ENCODE peak calls at places on chromosomes 13 and 19, in seven cellular contexts. S is sigmoid colon, E is A549, A is heart left ventricle, T is transverse colon, H is uterus, Y is adrenal gland. Q is an unnamed sample.

GRCh38 chr19:39407644-39408391 is 1.2 kb downstream of the ZFP36 start:
- DNase-seq in A (peak), H (peak), T (peak), Y (no peak), S (peak), E (peak), Q (peak)

GRCh38 chr19:35267818-35268545 is 780 bp upstream of the USF2 start:
- DNase-seq in S (peak), A (peak), T (peak), H (peak), E (peak), Y (peak), Q (peak)

GRCh38 chr13:76813874-76814273 is 72.3 kb downstream of the KCTD12 start:
- DNase-seq in H (no peak), T (peak), Y (no peak), A (no peak), S (no peak), E (peak), Q (no peak)

GRCh38 chr19:15439821-15440641 is 9.7 kb downstream of the WIZ start:
- DNase-seq in E (no peak), T (no peak), A (peak), Y (no peak), S (peak), H (no peak), Q (no peak)

GRCh38 chr13:37959284-37959683 is 89.7 kb upstream of the TRPC4 start:
- DNase-seq in H (no peak), E (no peak), T (no peak), Y (no peak), A (no peak), S (no peak), Q (no peak)

GRCh38 chr13:37058801-37059135 is 720 bp downstream of the SUPT20H start:
- DNase-seq in S (no peak), Y (peak), E (no peak), T (no peak), H (no peak), A (no peak), Q (no peak)

GRCh38 chr13:21124853-21125252 is 51.5 kb downstream of the SKA3 start:
- DNase-seq in Y (no peak), E (peak), H (no peak), T (no peak), S (no peak), A (no peak), Q (no peak)

GRCh38 chr13:114096811-114097503 is 35.5 kb downstream of the RASA3 start:
- DNase-seq in T (no peak), Y (peak), S (peak), A (peak), H (peak), E (no peak), Q (peak)

GRCh38 chr13:67966065-67966464 is 735.9 kb upstream of the PCDH9 start:
- DNase-seq in T (no peak), S (no peak), Y (no peak), E (no peak), H (no peak), A (no peak), Q (no peak)

GRCh38 chr13:27036236-27036981 is 135.2 kb downstream of the USP12 start:
- DNase-seq in S (no peak), Y (peak), T (no peak), A (no peak), E (peak), H (no peak), Q (no peak)

GRCh38 chr13:43994999-43995859 is 115.5 kb downstream of the LACC1 start:
- DNase-seq in A (no peak), H (no peak), Y (no peak), S (no peak), T (no peak), E (no peak), Q (no peak)

GRCh38 chr13:78194904-78195639 is 276.4 kb upstream of the EDNRB start:
- DNase-seq in Y (no peak), T (no peak), E (no peak), S (no peak), A (no peak), H (no peak), Q (no peak)

GRCh38 chr13:105465251-105465650 is 1070.2 kb downstream of the EFNB2 start:
- DNase-seq in Y (no peak), A (no peak), S (no peak), E (no peak), T (no peak), H (no peak), Q (no peak)

GRCh38 chr13:104769520-104769919 is 1703.3 kb upstream of the SLC10A2 start:
- DNase-seq in H (no peak), S (no peak), Y (no peak), E (no peak), A (no peak), T (no peak), Q (no peak)

GRCh38 chr13:106661236-106661635 is 93.3 kb upstream of the ARGLU1 start:
- DNase-seq in A (no peak), H (no peak), E (no peak), S (no peak), T (no peak), Y (no peak), Q (no peak)

GRCh38 chr19:29819300-29819699 is 7.5 kb downstream of the CCNE1 start:
- DNase-seq in Y (no peak), E (no peak), H (no peak), S (no peak), T (no peak), A (no peak), Q (no peak)

GRCh38 chr13:42377640-42378382 is 105.9 kb downstream of the AKAP11 start:
- DNase-seq in E (no peak), S (no peak), A (no peak), Y (no peak), H (no peak), T (no peak), Q (no peak)

GRCh38 chr19:17289489-17289888 is 7.8 kb downstream of the ANKLE1 start:
- DNase-seq in A (peak), E (peak), H (peak), T (peak), S (peak), Y (peak), Q (peak)

GRCh38 chr19:932647-933552 is 7.1 kb downstream of the ARID3A start:
- DNase-seq in Y (peak), E (peak), A (peak), T (peak), S (peak), H (peak), Q (peak)

GRCh38 chr19:44592451-44592890 is 20.9 kb upstream of the IGSF23 start:
- DNase-seq in S (no peak), A (no peak), T (no peak), Y (peak), H (no peak), E (peak), Q (no peak)

GRCh38 chr13:99589575-99589974 is 88.3 kb downstream of the TM9SF2 start:
- DNase-seq in E (no peak), Y (no peak), H (no peak), T (no peak), A (no peak), S (no peak), Q (no peak)

GRCh38 chr13:98214008-98214643 is 37.1 kb upstream of the RNF113B start:
- DNase-seq in H (peak), T (no peak), S (no peak), E (no peak), A (no peak), Y (no peak), Q (peak)

GRCh38 chr13:50244913-50245574 is 229.8 kb downstream of the KCNRG start:
- DNase-seq in H (no peak), A (no peak), E (peak), S (no peak), T (no peak), Y (peak), Q (no peak)

GRCh38 chr13:32087955-32088747 is 56.6 kb downstream of the FRY start:
- DNase-seq in E (no peak), T (no peak), A (no peak), H (no peak), S (no peak), Y (no peak), Q (no peak)

GRCh38 chr19:2426661-2427322 is 594 bp downstream of the TIMM13 start:
- DNase-seq in S (peak), H (no peak), A (no peak), E (peak), T (peak), Y (no peak), Q (no peak)

GRCh38 chr13:108728370-108728769 is 99.0 kb downstream of the MYO16 start:
- DNase-seq in Y (no peak), E (peak), A (no peak), S (no peak), H (no peak), T (no peak), Q (no peak)

GRCh38 chr19:38769635-38770211 is 3.6 kb downstream of the LGALS7 start:
- DNase-seq in E (peak), A (peak), Y (peak), S (peak), T (peak), H (peak), Q (peak)

GRCh38 chr13:105996391-105997028 is 539.0 kb downstream of the EFNB2 start:
- DNase-seq in E (no peak), S (no peak), T (no peak), A (no peak), Y (no peak), H (no peak), Q (no peak)

GRCh38 chr13:52463526-52463925 is 8.2 kb downstream of the CKAP2 start:
- DNase-seq in H (no peak), A (no peak), S (no peak), Y (no peak), T (no peak), E (no peak), Q (no peak)

GRCh38 chr19:15038304-15038703 is 11.0 kb upstream of the CASP14 start:
- DNase-seq in E (no peak), A (no peak), Y (no peak), H (peak), S (no peak), T (no peak), Q (no peak)

GRCh38 chr13:94996445-94996844 is 284.1 kb upstream of the SOX21 start:
- DNase-seq in Y (no peak), S (no peak), H (no peak), A (no peak), T (no peak), E (no peak), Q (no peak)

GRCh38 chr19:28065026-28065425 is 1147.9 kb downstream of the UQCRFS1 start:
- DNase-seq in A (no peak), T (no peak), Y (no peak), H (no peak), S (no peak), E (no peak), Q (no peak)

GRCh38 chr13:53150568-53150967 is 122.0 kb downstream of the OLFM4 start:
- DNase-seq in A (no peak), E (no peak), Y (no peak), H (no peak), S (no peak), T (no peak), Q (no peak)

GRCh38 chr13:100644328-100644727 is 30.3 kb downstream of the TMTC4 start:
- DNase-seq in E (no peak), A (no peak), H (no peak), T (no peak), Y (no peak), S (no peak), Q (no peak)

GRCh38 chr19:14632286-14632685 is 42.4 kb downstream of the ADGRE3 start:
- DNase-seq in S (no peak), E (peak), A (no peak), Y (no peak), H (no peak), T (no peak), Q (no peak)

GRCh38 chr13:36950920-36951319 is 30.9 kb upstream of the SMAD9 start:
- DNase-seq in T (no peak), E (no peak), S (no peak), H (no peak), A (no peak), Y (no peak), Q (no peak)

GRCh38 chr13:40061466-40062450 is 406.3 kb downstream of the COG6 start:
- DNase-seq in T (no peak), S (no peak), H (no peak), E (no peak), A (no peak), Y (no peak), Q (no peak)

GRCh38 chr19:38321646-38322323 is 2.1 kb downstream of the KCNK6 start:
- DNase-seq in H (peak), S (peak), E (no peak), Y (peak), A (peak), T (peak), Q (peak)

GRCh38 chr19:6739884-6740588 is 556 bp downstream of the TRIP10 start:
- DNase-seq in A (peak), H (no peak), Y (peak), E (peak), T (peak), S (no peak), Q (no peak)
- TF ChIP-seq POLR2A in A (no peak), H (no peak), Y (no peak), E (no peak), T (no peak), S (no peak), Q (no peak)

DNA sequence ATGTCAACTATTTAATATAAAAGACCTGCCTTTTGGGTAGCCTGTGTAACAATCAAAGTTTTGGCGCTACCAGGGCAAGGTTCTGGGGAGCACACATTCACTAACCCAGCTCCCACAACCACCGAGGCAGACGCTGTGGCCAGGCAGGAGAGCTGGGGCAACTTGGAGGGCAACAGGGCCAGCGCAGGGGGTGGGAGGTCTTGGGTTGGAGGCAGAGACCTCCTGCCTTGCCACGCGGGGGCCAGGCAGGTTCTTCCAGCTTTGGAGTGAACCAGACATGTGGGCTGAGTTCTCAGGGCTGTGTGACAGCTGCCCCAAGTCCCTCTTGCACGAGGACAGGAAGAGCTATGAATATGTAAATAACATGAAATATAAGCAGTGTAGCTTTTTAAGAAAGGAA is 30.3 kb upstream of the MCF2L start:
- DNase-seq in A (no peak), H (no peak), Y (peak), T (no peak), S (peak), E (no peak), Q (no peak)
- TF ChIP-seq POLR2A in A (no peak), H (no peak), Y (no peak), T (no peak), S (no peak), E (no peak), Q (no peak)

GRCh38 chr19:18449552-18449951 is 11.6 kb upstream of the ISYNA1 start:
- DNase-seq in A (no peak), T (no peak), H (no peak), S (no peak), E (no peak), Y (no peak), Q (no peak)

GRCh38 chr19:18452386-18452785 is 14.5 kb upstream of the ISYNA1 start:
- DNase-seq in T (no peak), H (no peak), Y (no peak), E (no peak), S (no peak), A (no peak), Q (no peak)

GRCh38 chr19:18450934-18451836 is 13.3 kb upstream of the ISYNA1 start:
- DNase-seq in E (peak), T (peak), Y (peak), A (peak), S (peak), H (peak), Q (peak)

GRCh38 chr19:18453269-18454024 is 15.5 kb upstream of the ISYNA1 start:
- DNase-seq in T (no peak), A (no peak), Y (no peak), S (no peak), E (peak), H (no peak), Q (no peak)

GRCh38 chr19:18450021-18450933 is 12.3 kb upstream of the ISYNA1 start:
- DNase-seq in S (peak), H (no peak), Y (no peak), E (no peak), A (no peak), T (no peak), Q (no peak)
- TF ChIP-seq POLR2A in S (no peak), H (no peak), Y (no peak), E (no peak), A (no peak), T (no peak), Q (no peak)

GRCh38 chr19:51367565-51368365 is 1.0 kb downstream of the CLDND2 start:
- DNase-seq in H (peak), A (peak), E (peak), S (peak), Y (peak), T (peak), Q (peak)

GRCh38 chr19:51366999-51367564 is 894 bp upstream of the ETFB start:
- DNase-seq in A (peak), T (peak), E (no peak), Y (peak), S (no peak), H (no peak), Q (no peak)

GRCh38 chr19:51364200-51365106 is 1.7 kb downstream of the ETFB start:
- DNase-seq in Y (peak), S (no peak), A (no peak), E (peak), T (no peak), H (no peak), Q (no peak)

GRCh38 chr19:51365211-51366049 is 758 bp downstream of the ETFB start:
- DNase-seq in T (peak), S (peak), E (peak), Y (peak), A (no peak), H (peak), Q (no peak)

GRCh38 chr19:51366050-51366998 is at the start of gene ETFB:
- DNase-seq in T (peak), H (peak), A (peak), S (peak), E (peak), Y (peak), Q (peak)
- TF ChIP-seq POLR2A in T (peak), H (peak), A (peak), S (peak), E (peak), Y (no peak), Q (peak)

GRCh38 chr19:49686503-49687088 is 2.8 kb upstream of the ADM5 start:
- DNase-seq in A (no peak), E (no peak), S (no peak), Y (no peak), T (no peak), H (no peak), Q (peak)

GRCh38 chr19:49689133-49690072 is at the start of gene ADM5:
- DNase-seq in T (peak), Y (peak), A (no peak), E (no peak), H (peak), S (no peak), Q (peak)

GRCh38 chr19:49687150-49687549 is 2.2 kb upstream of the ADM5 start:
- DNase-seq in Y (no peak), H (no peak), A (no peak), E (no peak), S (no peak), T (no peak), Q (peak)

GRCh38 chr19:49688531-49689132 is 762 bp upstream of the ADM5 start:
- DNase-seq in Y (no peak), E (no peak), H (no peak), A (no peak), S (no peak), T (no peak), Q (no peak)

GRCh38 chr19:49687566-49688316 is 1.7 kb upstream of the ADM5 start:
- DNase-seq in Y (peak), T (no peak), S (no peak), E (no peak), H (no peak), A (no peak), Q (no peak)
- TF ChIP-seq POLR2A in Y (no peak), T (no peak), S (no peak), E (no peak), H (no peak), A (no peak), Q (no peak)

GRCh38 chr13:112885782-112886268 is 83.2 kb upstream of the MCF2L start:
- DNase-seq in A (peak), Y (peak), H (peak), E (peak), T (peak), S (peak), Q (peak)
- TF ChIP-seq POLR2A in A (no peak), Y (no peak), H (no peak), E (peak), T (peak), S (no peak), Q (no peak)

DNA sequence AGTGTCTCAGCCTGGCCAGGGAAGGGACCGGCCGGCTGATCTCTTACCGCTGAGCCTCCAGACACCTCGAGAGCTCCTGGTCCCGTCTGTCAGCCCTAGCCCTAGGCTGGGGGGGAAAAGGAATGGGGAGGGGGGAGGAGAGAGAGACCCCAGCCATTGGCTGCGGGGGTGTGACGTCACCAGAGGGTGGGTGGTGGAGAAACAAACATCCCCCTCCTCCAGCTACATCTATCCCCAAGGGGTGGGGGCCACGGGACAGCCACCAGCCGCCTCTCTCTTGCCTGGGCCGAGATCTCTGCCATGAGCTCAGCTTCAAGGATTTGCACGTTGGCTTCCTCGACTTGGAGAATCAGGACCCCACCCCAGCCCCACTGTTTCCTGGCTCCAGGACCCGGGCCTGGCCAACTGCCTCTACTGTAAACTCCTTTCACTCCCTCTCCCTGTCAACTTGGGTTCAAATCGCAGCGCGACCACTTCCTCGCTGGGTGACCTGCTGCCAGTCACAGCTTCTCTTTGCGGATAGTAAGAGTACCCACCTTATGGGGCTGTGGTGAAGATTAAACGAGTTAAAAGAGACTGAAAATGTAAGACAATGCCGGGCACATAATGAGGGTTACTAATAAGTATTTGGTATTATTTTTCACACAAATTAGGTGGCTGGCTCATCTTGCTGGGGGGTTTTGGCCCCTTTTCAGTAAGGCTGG is at the start of gene PRX:
- DNase-seq in Y (no peak), T (no peak), H (no peak), A (no peak), S (no peak), E (no peak), Q (no peak)
- TF ChIP-seq POLR2A in Y (no peak), T (no peak), H (no peak), A (no peak), S (no peak), E (no peak), Q (no peak)

GRCh38 chr19:42091300-42092266 is 15.6 kb downstream of the ZNF574 start:
- DNase-seq in S (no peak), A (no peak), T (peak), E (peak), Y (peak), H (peak), Q (peak)
- TF ChIP-seq POLR2A in S (no peak), A (no peak), T (no peak), E (no peak), Y (no peak), H (no peak), Q (no peak)

Q was measured in ovary.